ENCODE peak calls at places on chromosomes 12 and 14, in seven cellular contexts. A is activated T-helper 2 cell treated with anti-CD3 and anti-CD28 coated beads, Interferon-gamma antibody, Interleukin-2, Interleukin-4, amounts not matched to agents 10 μg/mL and 5 μg/mL and 100 μg/mL, durations not matched to agents 14 hours and 24 hours and 36 hours; C is CD8-positive, alpha-beta memory T cell; Q is NCI-H1105; Y is AG08396; X is SK-N-DZ; F is activated CD4-positive, alpha-beta T cell treated with anti-CD3 and anti-CD28 coated beads for 48 hours. B is an unnamed sample.

GRCh38 chr12:72432037-72432604 is 160.0 kb downstream of the TRHDE start:
- DNase-seq in A (no peak), C (no peak), Q (no peak), Y (no peak), X (no peak), F (no peak), B (no peak)

GRCh38 chr12:132147423-132148367 is 3.4 kb downstream of the NOC4L start:
- DNase-seq in A (no peak), C (no peak), Q (no peak), Y (no peak), X (no peak), F (no peak), B (no peak)

GRCh38 chr12:50351120-50352043 is 45.0 kb downstream of the FAM186A start:
- DNase-seq in A (no peak), C (no peak), Q (no peak), Y (no peak), X (peak), F (no peak), B (no peak)

GRCh38 chr14:94051779-94052178 is 25.6 kb downstream of the OTUB2 start:
- DNase-seq in A (no peak), C (no peak), Q (no peak), Y (no peak), X (no peak), F (no peak), B (no peak)

GRCh38 chr12:65827827-65828231 is 3.5 kb downstream of the HMGA2 start:
- DNase-seq in A (no peak), C (no peak), Q (no peak), Y (no peak), X (no peak), F (no peak), B (no peak)

GRCh38 chr14:28661171-28661772 is 105.3 kb upstream of the FOXG1 start:
- DNase-seq in A (no peak), C (no peak), Q (no peak), Y (no peak), X (no peak), F (no peak), B (no peak)

GRCh38 chr12:48194780-48195179 is 8.3 kb downstream of the OR10AD1 start:
- DNase-seq in A (no peak), C (no peak), Q (no peak), Y (no peak), X (peak), F (no peak), B (no peak)

GRCh38 chr12:27460471-27460978 is 14.0 kb downstream of the SMCO2 start:
- DNase-seq in A (peak), C (no peak), Q (no peak), Y (no peak), X (no peak), F (peak), B (no peak)

GRCh38 chr12:51974646-51975045 is 23.1 kb downstream of the ACVR1B start:
- DNase-seq in A (no peak), C (no peak), Q (no peak), Y (no peak), X (no peak), F (peak), B (no peak)